ENCODE peak calls at places on chromosomes 2 and 18, in five cellular contexts. One of them, this sample, is unnamed.

GRCh38 chr18:44599409-44599808 is 81.3 kb upstream of the SETBP1 start:
- DNase-seq in cardiac fibroblast: no peak
- DNase-seq in SJCRH30: no peak
- DNase-seq in endothelial cell: no peak
- DNase-seq in substantia nigra: no peak
- DNase-seq in this sample: peak

GRCh38 chr2:25340340-25340886 is 1.3 kb downstream of the DNMT3A start:
- DNase-seq in cardiac fibroblast: no peak
- DNase-seq in SJCRH30: peak
- DNase-seq in endothelial cell: no peak
- DNase-seq in substantia nigra: no peak
- DNase-seq in this sample: no peak

GRCh38 chr2:31333527-31334183 is 80.9 kb downstream of the XDH start:
- DNase-seq in cardiac fibroblast: peak
- DNase-seq in SJCRH30: peak
- DNase-seq in endothelial cell: peak
- DNase-seq in substantia nigra: peak
- DNase-seq in this sample: peak

GRCh38 chr18:55455938-55456337 is 132.1 kb downstream of the TCF4 start:
- DNase-seq in cardiac fibroblast: no peak
- DNase-seq in SJCRH30: peak
- DNase-seq in endothelial cell: no peak
- DNase-seq in substantia nigra: no peak
- DNase-seq in this sample: no peak

GRCh38 chr2:106843910-106844250 is 42.1 kb downstream of the ST6GAL2 start:
- DNase-seq in cardiac fibroblast: no peak
- DNase-seq in SJCRH30: no peak
- DNase-seq in endothelial cell: no peak
- DNase-seq in substantia nigra: no peak
- DNase-seq in this sample: no peak

GRCh38 chr18:13220326-13220991 is 1.9 kb downstream of the LDLRAD4 start:
- DNase-seq in cardiac fibroblast: no peak
- DNase-seq in SJCRH30: no peak
- DNase-seq in endothelial cell: no peak
- DNase-seq in substantia nigra: no peak
- DNase-seq in this sample: peak

GRCh38 chr2:101119431-101119830 is 31.8 kb downstream of the TBC1D8 start:
- DNase-seq in cardiac fibroblast: peak
- DNase-seq in SJCRH30: peak
- DNase-seq in endothelial cell: no peak
- DNase-seq in substantia nigra: no peak
- DNase-seq in this sample: no peak

GRCh38 chr2:150690261-150690660 is 202.8 kb upstream of the RND3 start:
- DNase-seq in cardiac fibroblast: peak
- DNase-seq in SJCRH30: no peak
- DNase-seq in endothelial cell: no peak
- DNase-seq in substantia nigra: no peak
- DNase-seq in this sample: peak

GRCh38 chr2:65064728-65065552 is 8.7 kb downstream of the CEP68 start:
- DNase-seq in cardiac fibroblast: peak
- DNase-seq in SJCRH30: peak
- DNase-seq in endothelial cell: no peak
- DNase-seq in substantia nigra: no peak
- DNase-seq in this sample: peak

GRCh38 chr2:217953011-217953481 is 49.7 kb downstream of the TNS1 start:
- DNase-seq in cardiac fibroblast: peak
- DNase-seq in SJCRH30: no peak
- DNase-seq in endothelial cell: no peak
- DNase-seq in substantia nigra: no peak
- DNase-seq in this sample: no peak

GRCh38 chr2:147860009-147860408 is 15.2 kb downstream of the ACVR2A start:
- DNase-seq in cardiac fibroblast: no peak
- DNase-seq in SJCRH30: no peak
- DNase-seq in endothelial cell: no peak
- DNase-seq in substantia nigra: no peak
- DNase-seq in this sample: no peak

GRCh38 chr2:120604767-120605166 is 130.9 kb upstream of the GLI2 start:
- DNase-seq in cardiac fibroblast: no peak
- DNase-seq in SJCRH30: no peak
- DNase-seq in endothelial cell: no peak
- DNase-seq in substantia nigra: no peak
- DNase-seq in this sample: no peak

GRCh38 chr2:158131483-158131912 is 29.8 kb downstream of the UPP2 start:
- DNase-seq in cardiac fibroblast: no peak
- DNase-seq in SJCRH30: no peak
- DNase-seq in endothelial cell: no peak
- DNase-seq in substantia nigra: no peak
- DNase-seq in this sample: no peak

GRCh38 chr2:221716434-221717303 is 144.6 kb upstream of the EPHA4 start:
- DNase-seq in cardiac fibroblast: peak
- DNase-seq in SJCRH30: no peak
- DNase-seq in endothelial cell: no peak
- DNase-seq in substantia nigra: no peak
- DNase-seq in this sample: no peak

GRCh38 chr2:213065583-213066444 is 85.6 kb downstream of the IKZF2 start:
- DNase-seq in cardiac fibroblast: peak
- DNase-seq in SJCRH30: no peak
- DNase-seq in endothelial cell: peak
- DNase-seq in substantia nigra: no peak
- DNase-seq in this sample: no peak

GRCh38 chr2:56040189-56040588 is 116.6 kb upstream of the EFEMP1 start:
- DNase-seq in cardiac fibroblast: no peak
- DNase-seq in SJCRH30: no peak
- DNase-seq in endothelial cell: no peak
- DNase-seq in substantia nigra: no peak
- DNase-seq in this sample: no peak

GRCh38 chr2:223563462-223563861 is 38.7 kb downstream of the SCG2 start:
- DNase-seq in cardiac fibroblast: peak
- DNase-seq in SJCRH30: peak
- DNase-seq in endothelial cell: no peak
- DNase-seq in substantia nigra: no peak
- DNase-seq in this sample: peak

GRCh38 chr2:5473596-5473995 is 218.6 kb upstream of the SOX11 start:
- DNase-seq in cardiac fibroblast: no peak
- DNase-seq in SJCRH30: peak
- DNase-seq in endothelial cell: no peak
- DNase-seq in substantia nigra: no peak
- DNase-seq in this sample: no peak

This sample was measured in SK-MEL-5.